ENCODE peak calls at places on chromosome 21, in nine cellular contexts. One of them, this sample, is unnamed.

GRCh38 chr21:44294391-44295162 is 5.3 kb upstream of the PFKL start:
- DNase-seq in Panc1: no peak
- DNase-seq in DND-41: no peak
- DNase-seq in RWPE1: no peak
- DNase-seq in AG04449: no peak
- DNase-seq in colonic mucosa: peak; percentile 47
- DNase-seq in heart right ventricle: peak; percentile 88
- DNase-seq in fibroblast of pulmonary artery: peak; percentile 51
- DNase-seq in AG04450: no peak
- DNase-seq in this sample: peak; percentile 56

GRCh38 chr21:29322570-29322957 is 23.8 kb downstream of the BACH1 start:
- DNase-seq in Panc1: no peak
- DNase-seq in DND-41: no peak
- DNase-seq in RWPE1: no peak
- DNase-seq in AG04449: no peak
- DNase-seq in colonic mucosa: no peak
- DNase-seq in heart right ventricle: no peak
- DNase-seq in fibroblast of pulmonary artery: no peak
- DNase-seq in AG04450: no peak
- DNase-seq in this sample: no peak

GRCh38 chr21:45552696-45553391 is 10.6 kb upstream of the SLC19A1 start:
- DNase-seq in Panc1: no peak
- DNase-seq in DND-41: no peak
- DNase-seq in RWPE1: no peak
- DNase-seq in AG04449: no peak
- DNase-seq in colonic mucosa: no peak
- DNase-seq in heart right ventricle: no peak
- DNase-seq in fibroblast of pulmonary artery: no peak
- DNase-seq in AG04450: no peak
- DNase-seq in this sample: no peak

GRCh38 chr21:46297311-46298082 is 11.4 kb downstream of the YBEY start:
- DNase-seq in Panc1: no peak
- DNase-seq in DND-41: no peak
- DNase-seq in RWPE1: no peak
- DNase-seq in AG04449: no peak
- DNase-seq in colonic mucosa: peak; percentile 34
- DNase-seq in heart right ventricle: peak; percentile 41
- DNase-seq in fibroblast of pulmonary artery: peak; percentile 32
- DNase-seq in AG04450: no peak
- DNase-seq in this sample: no peak

GRCh38 chr21:45267390-45267760 is 20.3 kb downstream of the POFUT2 start:
- DNase-seq in Panc1: no peak
- DNase-seq in DND-41: no peak
- DNase-seq in RWPE1: no peak
- DNase-seq in AG04449: no peak
- DNase-seq in colonic mucosa: no peak
- DNase-seq in heart right ventricle: no peak
- DNase-seq in fibroblast of pulmonary artery: no peak
- DNase-seq in AG04450: no peak
- DNase-seq in this sample: no peak

GRCh38 chr21:31671931-31672330 is 12.4 kb downstream of the SOD1 start:
- DNase-seq in Panc1: no peak
- DNase-seq in DND-41: no peak
- DNase-seq in RWPE1: no peak
- DNase-seq in AG04449: no peak
- DNase-seq in colonic mucosa: no peak
- DNase-seq in heart right ventricle: no peak
- DNase-seq in fibroblast of pulmonary artery: no peak
- DNase-seq in AG04450: no peak
- DNase-seq in this sample: no peak

GRCh38 chr21:34330055-34330454 is 33.8 kb upstream of the KCNE2 start:
- DNase-seq in Panc1: no peak
- DNase-seq in DND-41: no peak
- DNase-seq in RWPE1: no peak
- DNase-seq in AG04449: no peak
- DNase-seq in colonic mucosa: no peak
- DNase-seq in heart right ventricle: no peak
- DNase-seq in fibroblast of pulmonary artery: no peak
- DNase-seq in AG04450: no peak
- DNase-seq in this sample: no peak

GRCh38 chr21:22791986-22792560 is 1793.9 kb downstream of the NCAM2 start:
- DNase-seq in Panc1: peak; percentile 24
- DNase-seq in DND-41: peak; percentile 37
- DNase-seq in RWPE1: peak; percentile 22
- DNase-seq in AG04449: no peak
- DNase-seq in colonic mucosa: peak; percentile 18
- DNase-seq in heart right ventricle: no peak
- DNase-seq in fibroblast of pulmonary artery: peak; percentile 70
- DNase-seq in AG04450: peak; percentile 6
- DNase-seq in this sample: peak; percentile 60

GRCh38 chr21:42055425-42055824 is 15.7 kb upstream of the UMODL1 start:
- DNase-seq in Panc1: no peak
- DNase-seq in DND-41: no peak
- DNase-seq in RWPE1: no peak
- DNase-seq in AG04449: no peak
- DNase-seq in colonic mucosa: no peak
- DNase-seq in heart right ventricle: no peak
- DNase-seq in fibroblast of pulmonary artery: no peak
- DNase-seq in AG04450: no peak
- DNase-seq in this sample: no peak

GRCh38 chr21:42056468-42056867 is 14.6 kb upstream of the UMODL1 start:
- DNase-seq in Panc1: no peak
- DNase-seq in DND-41: no peak
- DNase-seq in RWPE1: no peak
- DNase-seq in AG04449: no peak
- DNase-seq in colonic mucosa: peak; percentile 72
- DNase-seq in heart right ventricle: no peak
- DNase-seq in fibroblast of pulmonary artery: no peak
- DNase-seq in AG04450: no peak
- DNase-seq in this sample: no peak

GRCh38 chr21:42058631-42059111 is 12.4 kb upstream of the UMODL1 start:
- DNase-seq in Panc1: no peak
- DNase-seq in DND-41: no peak
- DNase-seq in RWPE1: no peak
- DNase-seq in AG04449: no peak
- DNase-seq in colonic mucosa: no peak
- DNase-seq in heart right ventricle: no peak
- DNase-seq in fibroblast of pulmonary artery: no peak
- DNase-seq in AG04450: no peak
- DNase-seq in this sample: no peak

GRCh38 chr21:42057861-42058437 is 13.2 kb upstream of the UMODL1 start:
- DNase-seq in Panc1: no peak
- DNase-seq in DND-41: no peak
- DNase-seq in RWPE1: no peak
- DNase-seq in AG04449: no peak
- DNase-seq in colonic mucosa: peak; percentile 31
- DNase-seq in heart right ventricle: no peak
- DNase-seq in fibroblast of pulmonary artery: no peak
- DNase-seq in AG04450: no peak
- DNase-seq in this sample: no peak

DNA sequence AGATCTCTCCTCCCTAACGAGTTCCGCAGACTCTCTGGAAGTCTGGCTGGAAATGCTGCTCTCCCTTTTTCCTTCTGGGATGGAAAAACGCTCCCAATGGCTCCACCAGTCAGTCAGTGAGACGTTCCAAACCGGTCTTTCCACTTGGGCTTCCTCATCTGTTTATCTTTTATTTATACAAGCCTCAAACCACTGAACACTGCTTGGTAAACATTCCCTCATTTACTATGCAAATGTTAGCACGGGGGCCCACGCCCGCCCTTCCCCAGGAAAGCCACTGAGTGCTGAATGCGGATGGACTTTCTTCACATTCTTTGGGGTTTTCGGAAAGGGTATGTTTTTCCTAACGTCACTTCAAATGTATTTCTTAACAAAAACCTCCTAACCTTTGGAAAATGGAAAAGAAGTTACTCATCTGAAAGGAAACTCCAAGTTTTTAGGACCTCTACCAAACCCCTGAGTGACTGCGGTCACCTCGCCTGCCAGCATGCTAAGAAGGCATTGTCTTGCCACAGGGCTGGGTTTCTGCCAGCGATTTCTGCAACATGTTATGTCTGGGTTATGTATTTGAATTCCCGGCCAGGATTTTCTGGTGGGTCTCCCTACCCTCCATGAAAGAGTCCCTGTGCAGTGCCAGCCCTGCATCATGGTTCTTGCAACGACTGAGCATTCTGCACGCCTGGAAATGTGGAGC is 14.0 kb upstream of the UMODL1 start:
- DNase-seq in Panc1: no peak
- DNase-seq in DND-41: no peak
- DNase-seq in RWPE1: peak; percentile 48
- DNase-seq in AG04449: peak; percentile 49
- DNase-seq in colonic mucosa: peak; percentile 89
- DNase-seq in heart right ventricle: no peak
- DNase-seq in fibroblast of pulmonary artery: peak; percentile 58
- DNase-seq in AG04450: peak; percentile 84
- DNase-seq in this sample: peak; percentile 64
- TF ChIP-seq CTCF in Panc1: no peak
- TF ChIP-seq CTCF in DND-41: no peak
- TF ChIP-seq CTCF in RWPE1: no peak
- TF ChIP-seq CTCF in AG04449: no peak
- TF ChIP-seq CTCF in colonic mucosa: no peak
- TF ChIP-seq CTCF in heart right ventricle: no peak
- TF ChIP-seq CTCF in fibroblast of pulmonary artery: no peak
- TF ChIP-seq CTCF in AG04450: no peak
- TF ChIP-seq CTCF in this sample: no peak

DNA sequence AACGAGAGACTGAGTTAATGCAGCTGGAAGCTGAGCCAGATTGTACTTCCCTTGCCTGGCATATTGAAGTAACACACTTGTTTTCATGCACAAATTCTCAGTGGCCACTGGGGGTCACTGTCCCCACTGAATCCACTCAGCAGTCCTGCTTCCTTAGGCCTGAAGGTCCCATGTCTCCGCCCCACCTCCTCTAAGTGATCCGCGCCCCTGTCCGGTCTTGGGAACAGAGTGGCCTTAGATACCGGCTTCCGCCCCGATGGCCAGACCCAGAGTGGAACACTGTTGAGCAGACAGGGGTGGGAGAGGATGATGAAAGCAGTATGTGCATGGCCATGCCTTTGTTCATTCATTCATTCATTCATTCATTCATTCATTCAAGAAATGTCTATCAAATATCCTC is 34.8 kb downstream of the CHAF1B start:
- DNase-seq in Panc1: no peak
- DNase-seq in DND-41: peak; percentile 51
- DNase-seq in RWPE1: peak; percentile 88
- DNase-seq in AG04449: peak; percentile 51
- DNase-seq in colonic mucosa: peak; percentile 68
- DNase-seq in heart right ventricle: peak; percentile 74
- DNase-seq in fibroblast of pulmonary artery: peak; percentile 96
- DNase-seq in AG04450: peak; percentile 84
- DNase-seq in this sample: peak; percentile 83
- TF ChIP-seq CTCF in Panc1: peak; percentile 80
- TF ChIP-seq CTCF in DND-41: peak; percentile 75
- TF ChIP-seq CTCF in RWPE1: peak; percentile 79
- TF ChIP-seq CTCF in AG04449: peak; percentile 83
- TF ChIP-seq CTCF in colonic mucosa: peak; percentile 60
- TF ChIP-seq CTCF in heart right ventricle: peak; percentile 80
- TF ChIP-seq CTCF in fibroblast of pulmonary artery: peak; percentile 89
- TF ChIP-seq CTCF in AG04450: peak; percentile 85
- TF ChIP-seq CTCF in this sample: peak; percentile 65

DNA sequence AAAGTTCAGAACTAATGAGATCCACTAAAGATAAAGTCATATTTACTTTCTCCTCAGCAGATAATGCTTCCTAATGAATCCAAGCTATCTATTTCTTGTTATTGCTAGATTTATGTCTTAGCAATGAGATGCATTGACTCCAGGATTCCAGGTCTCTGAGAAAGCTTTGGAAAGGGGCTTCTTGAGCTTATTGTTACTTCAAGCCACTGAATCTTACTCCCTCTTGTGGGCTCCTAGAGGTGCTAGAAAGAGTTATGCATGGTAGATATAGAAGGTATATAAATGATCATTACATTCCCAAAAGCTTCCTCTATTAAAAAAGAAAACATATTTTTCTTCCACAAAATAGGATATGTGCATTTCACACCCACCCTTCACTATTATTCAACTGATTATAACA is 246.4 kb upstream of the ADAMTS5 start:
- DNase-seq in Panc1: no peak
- DNase-seq in DND-41: no peak
- DNase-seq in RWPE1: no peak
- DNase-seq in AG04449: no peak
- DNase-seq in colonic mucosa: no peak
- DNase-seq in heart right ventricle: no peak
- DNase-seq in fibroblast of pulmonary artery: peak; percentile 37
- DNase-seq in AG04450: no peak
- DNase-seq in this sample: peak; percentile 14
- TF ChIP-seq CTCF in Panc1: no peak
- TF ChIP-seq CTCF in DND-41: peak; percentile 5
- TF ChIP-seq CTCF in RWPE1: no peak
- TF ChIP-seq CTCF in AG04449: peak; percentile 30
- TF ChIP-seq CTCF in colonic mucosa: no peak
- TF ChIP-seq CTCF in heart right ventricle: peak; percentile 14
- TF ChIP-seq CTCF in fibroblast of pulmonary artery: peak; percentile 41
- TF ChIP-seq CTCF in AG04450: peak; percentile 56
- TF ChIP-seq CTCF in this sample: no peak

GRCh38 chr21:32772281-32773047 is 909 bp upstream of the PAXBP1 start:
- DNase-seq in Panc1: no peak
- DNase-seq in DND-41: peak; percentile 47
- DNase-seq in RWPE1: peak; percentile 27
- DNase-seq in AG04449: no peak
- DNase-seq in colonic mucosa: peak; percentile 59
- DNase-seq in heart right ventricle: no peak
- DNase-seq in fibroblast of pulmonary artery: peak; percentile 26
- DNase-seq in AG04450: no peak
- DNase-seq in this sample: peak; percentile 26

GRCh38 chr21:32771134-32771523 is 426 bp downstream of the PAXBP1 start:
- DNase-seq in Panc1: no peak
- DNase-seq in DND-41: peak; percentile 64
- DNase-seq in RWPE1: peak; percentile 61
- DNase-seq in AG04449: no peak
- DNase-seq in colonic mucosa: peak; percentile 42
- DNase-seq in heart right ventricle: peak; percentile 63
- DNase-seq in fibroblast of pulmonary artery: peak; percentile 62
- DNase-seq in AG04450: peak; percentile 20
- DNase-seq in this sample: peak; percentile 61

GRCh38 chr21:32768530-32768929 is 3.0 kb downstream of the PAXBP1 start:
- DNase-seq in Panc1: no peak
- DNase-seq in DND-41: no peak
- DNase-seq in RWPE1: no peak
- DNase-seq in AG04449: no peak
- DNase-seq in colonic mucosa: no peak
- DNase-seq in heart right ventricle: no peak
- DNase-seq in fibroblast of pulmonary artery: no peak
- DNase-seq in AG04450: no peak
- DNase-seq in this sample: no peak

DNA sequence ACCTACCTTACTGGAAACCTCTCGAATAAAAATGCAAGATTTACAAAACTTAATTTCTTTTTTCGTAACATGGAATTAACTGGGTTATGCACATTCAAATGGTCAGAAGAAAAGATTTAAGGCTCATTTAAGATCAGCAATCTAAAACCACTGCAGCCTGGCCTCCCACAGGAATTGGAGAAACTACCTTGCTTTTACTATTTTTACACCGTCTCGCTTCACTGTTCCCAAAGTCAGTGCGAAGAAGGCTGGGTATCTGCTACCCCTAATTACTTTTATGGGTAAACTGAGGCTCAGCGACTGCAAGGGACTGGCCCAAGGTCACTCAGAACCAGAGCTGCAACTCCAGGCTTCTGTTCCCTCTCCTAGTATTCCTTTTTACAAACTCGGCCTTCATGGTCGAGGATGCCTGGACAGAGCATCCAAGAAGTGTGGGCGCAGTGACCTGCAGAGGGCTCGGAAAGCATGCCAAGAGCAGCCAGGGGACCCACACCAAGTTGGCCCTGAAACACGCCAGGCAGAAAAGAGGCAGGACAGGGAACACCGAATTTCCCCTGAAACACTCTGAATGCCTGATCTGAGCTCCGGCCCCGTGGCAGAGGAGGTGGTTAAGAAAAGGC is 931 bp downstream of the PAXBP1 start:
- DNase-seq in Panc1: no peak
- DNase-seq in DND-41: no peak
- DNase-seq in RWPE1: peak; percentile 8
- DNase-seq in AG04449: no peak
- DNase-seq in colonic mucosa: no peak
- DNase-seq in heart right ventricle: no peak
- DNase-seq in fibroblast of pulmonary artery: peak; percentile 13
- DNase-seq in AG04450: no peak
- DNase-seq in this sample: peak; percentile 34
- TF ChIP-seq CTCF in Panc1: no peak
- TF ChIP-seq CTCF in DND-41: peak; percentile 25
- TF ChIP-seq CTCF in RWPE1: no peak
- TF ChIP-seq CTCF in AG04449: no peak
- TF ChIP-seq CTCF in colonic mucosa: no peak
- TF ChIP-seq CTCF in heart right ventricle: no peak
- TF ChIP-seq CTCF in fibroblast of pulmonary artery: no peak
- TF ChIP-seq CTCF in AG04450: no peak
- TF ChIP-seq CTCF in this sample: no peak

This sample was measured in MCF 10A.